ENCODE peak calls at places on chromosomes 16 and 17, in four cellular contexts. One of them, this sample, is unnamed.

GRCh38 chr17:32954477-32954876 is 26.5 kb downstream of the TMEM98 start:
- DNase-seq in astrocyte of the spinal cord: no peak
- DNase-seq in GM12865: no peak
- DNase-seq in kidney: no peak
- DNase-seq in this sample: no peak

GRCh38 chr17:73546770-73547345 is 97.4 kb downstream of the SDK2 start:
- DNase-seq in astrocyte of the spinal cord: no peak
- DNase-seq in GM12865: peak; percentile 38
- DNase-seq in kidney: no peak
- DNase-seq in this sample: peak; percentile 63

GRCh38 chr16:66928702-66929388 is 3.5 kb upstream of the RRAD start:
- DNase-seq in astrocyte of the spinal cord: peak; percentile 30
- DNase-seq in GM12865: peak; percentile 53
- DNase-seq in kidney: peak; percentile 62
- DNase-seq in this sample: no peak

GRCh38 chr17:11324846-11325420 is 83.9 kb downstream of the SHISA6 start:
- DNase-seq in astrocyte of the spinal cord: no peak
- DNase-seq in GM12865: no peak
- DNase-seq in kidney: no peak
- DNase-seq in this sample: no peak

GRCh38 chr17:27540300-27541105 is 84.3 kb downstream of the KSR1 start:
- DNase-seq in astrocyte of the spinal cord: peak; percentile 99
- DNase-seq in GM12865: no peak
- DNase-seq in kidney: peak; percentile 93
- DNase-seq in this sample: peak; percentile 93

GRCh38 chr16:74053310-74053709 is 243.3 kb upstream of the PSMD7 start:
- DNase-seq in astrocyte of the spinal cord: no peak
- DNase-seq in GM12865: no peak
- DNase-seq in kidney: no peak
- DNase-seq in this sample: no peak

GRCh38 chr16:21659124-21659523 is 4.6 kb upstream of the OTOA start:
- DNase-seq in astrocyte of the spinal cord: no peak
- DNase-seq in GM12865: no peak
- DNase-seq in kidney: no peak
- DNase-seq in this sample: no peak

GRCh38 chr17:76384987-76385891 is 830 bp downstream of the SPHK1 start:
- DNase-seq in astrocyte of the spinal cord: peak; percentile 55
- DNase-seq in GM12865: no peak
- DNase-seq in kidney: peak; percentile 86
- DNase-seq in this sample: no peak

GRCh38 chr17:75592364-75593020 is 4.9 kb downstream of the MYO15B start:
- DNase-seq in astrocyte of the spinal cord: no peak
- DNase-seq in GM12865: no peak
- DNase-seq in kidney: peak; percentile 79
- DNase-seq in this sample: no peak

GRCh38 chr16:379183-379960 is 2.4 kb downstream of the PGAP6 start:
- DNase-seq in astrocyte of the spinal cord: no peak
- DNase-seq in GM12865: no peak
- DNase-seq in kidney: peak; percentile 92
- DNase-seq in this sample: peak; percentile 88

GRCh38 chr17:73801455-73802100 is 157.3 kb upstream of the SDK2 start:
- DNase-seq in astrocyte of the spinal cord: no peak
- DNase-seq in GM12865: no peak
- DNase-seq in kidney: no peak
- DNase-seq in this sample: no peak

This sample was measured in lung.